ENCODE peak calls at places on chromosomes 11 and 22, in five cellular contexts. X is neural progenitor cell, R is T-helper 2 cell, Q is IMR-90, N is AG09319. F is an unnamed sample.

GRCh38 chr11:44066732-44067131 is 662 bp downstream of the ACCS start:
- DNase-seq in X (no peak), R (no peak), Q (peak), N (peak), F (peak)

GRCh38 chr22:27980424-27981148 is 61.5 kb upstream of the PITPNB start:
- DNase-seq in X (peak), R (no peak), Q (no peak), N (no peak), F (no peak)

GRCh38 chr11:128324531-128325141 is 262.7 kb downstream of the ETS1 start:
- DNase-seq in X (no peak), R (peak), Q (no peak), N (no peak), F (no peak)

GRCh38 chr11:111602865-111603632 is 800 bp downstream of the SIK2 start:
- DNase-seq in X (peak), R (no peak), Q (peak), N (no peak), F (peak)

GRCh38 chr11:75820636-75821035 is 5.6 kb downstream of the UVRAG start:
- DNase-seq in X (no peak), R (no peak), Q (peak), N (no peak), F (peak)

GRCh38 chr22:33018232-33018864 is 39.8 kb downstream of the SYN3 start:
- DNase-seq in X (peak), R (peak), Q (peak), N (peak), F (peak)

GRCh38 chr11:59158206-59159068 is 13.5 kb upstream of the DTX4 start:
- DNase-seq in X (peak), R (peak), Q (peak), N (peak), F (peak)

GRCh38 chr11:88739524-88739923 is 326.3 kb downstream of the GRM5 start:
- DNase-seq in X (no peak), R (no peak), Q (no peak), N (no peak), F (no peak)

GRCh38 chr22:26139320-26139719 is 29.9 kb upstream of the SEZ6L start:
- DNase-seq in X (no peak), R (no peak), Q (no peak), N (no peak), F (no peak)

GRCh38 chr11:134696455-134696854 is 284.4 kb upstream of the B3GAT1 start:
- DNase-seq in X (no peak), R (no peak), Q (no peak), N (no peak), F (no peak)

GRCh38 chr11:47524200-47524874 is 28.6 kb downstream of the CELF1 start:
- DNase-seq in X (no peak), R (no peak), Q (no peak), N (no peak), F (peak)

GRCh38 chr11:128814856-128815705 is 52.0 kb downstream of the KCNJ1 start:
- DNase-seq in X (peak), R (no peak), Q (peak), N (peak), F (peak)

GRCh38 chr22:38219644-38220043 is 17.9 kb downstream of the MAFF start:
- DNase-seq in X (no peak), R (no peak), Q (no peak), N (no peak), F (no peak)

GRCh38 chr11:123173040-123173855 is 21.8 kb downstream of the CLMP start:
- DNase-seq in X (no peak), R (no peak), Q (peak), N (peak), F (peak)

GRCh38 chr22:39706406-39707150 is 136.0 kb downstream of the CACNA1I start:
- DNase-seq in X (peak), R (no peak), Q (no peak), N (no peak), F (no peak)

GRCh38 chr11:128311742-128312719 is 275.3 kb downstream of the ETS1 start:
- DNase-seq in X (no peak), R (no peak), Q (no peak), N (no peak), F (no peak)

GRCh38 chr11:1570001-1570453 is 2.0 kb downstream of the DUSP8 start:
- DNase-seq in X (no peak), R (no peak), Q (no peak), N (no peak), F (no peak)

GRCh38 chr11:105177658-105178057 is 38.1 kb upstream of the CARD18 start:
- DNase-seq in X (no peak), R (no peak), Q (peak), N (peak), F (peak)

GRCh38 chr11:131471976-131472375 is 101.6 kb downstream of the NTM start:
- DNase-seq in X (peak), R (no peak), Q (no peak), N (no peak), F (no peak)

GRCh38 chr11:57405271-57405890 is 14.9 kb upstream of the PRG2 start:
- DNase-seq in X (no peak), R (no peak), Q (no peak), N (no peak), F (peak)

GRCh38 chr11:120344302-120345004 is 8.2 kb downstream of the ARHGEF12 start:
- DNase-seq in X (no peak), R (no peak), Q (peak), N (no peak), F (peak)

GRCh38 chr11:73838443-73839122 is 38.1 kb downstream of the COA4 start:
- DNase-seq in X (peak), R (no peak), Q (peak), N (no peak), F (no peak)

GRCh38 chr22:24996420-24996952 is 44.0 kb downstream of the KIAA1671 start:
- DNase-seq in X (peak), R (no peak), Q (no peak), N (no peak), F (peak)

GRCh38 chr22:46162771-46163170 is 12.4 kb downstream of the PPARA start:
- DNase-seq in X (no peak), R (no peak), Q (no peak), N (no peak), F (no peak)

GRCh38 chr22:17489101-17489500 is 74.2 kb upstream of the SLC25A18 start:
- DNase-seq in X (no peak), R (no peak), Q (no peak), N (no peak), F (no peak)